ENCODE peak calls at places on chromosome 9, in seven cellular contexts. W is K562; F is uterus; Y is ovary; A is CD8-positive, alpha-beta T cell; Q is pancreas; C is stomach. B is an unnamed sample.

GRCh38 chr9:4292781-4293180 is 7.1 kb downstream of the GLIS3 start:
- DNase-seq in W (no peak), F (no peak), Y (no peak), A (no peak), Q (no peak), C (no peak), B (no peak)

GRCh38 chr9:19116391-19116790 is 10.9 kb downstream of the PLIN2 start:
- DNase-seq in W (no peak), F (peak; percentile 36), Y (no peak), A (no peak), Q (no peak), C (no peak), B (no peak)

GRCh38 chr9:94870793-94871558 is 144.5 kb downstream of the AOPEP start:
- DNase-seq in W (no peak), F (peak; percentile 47), Y (no peak), A (peak; percentile 28), Q (no peak), C (no peak), B (peak; percentile 12)

GRCh38 chr9:71796368-71796767 is 28.1 kb upstream of the CEMIP2 start:
- DNase-seq in W (no peak), F (no peak), Y (no peak), A (no peak), Q (no peak), C (no peak), B (no peak)

GRCh38 chr9:18543406-18543965 is 69.5 kb downstream of the ADAMTSL1 start:
- DNase-seq in W (no peak), F (peak; percentile 67), Y (no peak), A (no peak), Q (no peak), C (no peak), B (no peak)

GRCh38 chr9:129500863-129501770 is 119.8 kb downstream of the C9orf50 start:
- DNase-seq in W (no peak), F (no peak), Y (no peak), A (no peak), Q (no peak), C (no peak), B (no peak)

GRCh38 chr9:109875495-109875894 is 95.5 kb downstream of the PALM2AKAP2 start:
- DNase-seq in W (no peak), F (no peak), Y (no peak), A (no peak), Q (no peak), C (no peak), B (no peak)

GRCh38 chr9:113808391-113809191 is 67.5 kb upstream of the ZNF618 start:
- DNase-seq in W (no peak), F (peak; percentile 63), Y (peak; percentile 50), A (no peak), Q (no peak), C (no peak), B (no peak)

GRCh38 chr9:33620738-33621439 is 96.8 kb downstream of the ANKRD18B start:
- DNase-seq in W (no peak), F (no peak), Y (no peak), A (no peak), Q (no peak), C (no peak), B (no peak)

GRCh38 chr9:133841167-133841812 is 103.1 kb upstream of the SARDH start:
- DNase-seq in W (no peak), F (no peak), Y (no peak), A (no peak), Q (no peak), C (no peak), B (no peak)

GRCh38 chr9:132774886-132775285 is 103.2 kb downstream of the AK8 start:
- DNase-seq in W (no peak), F (no peak), Y (no peak), A (no peak), Q (no peak), C (no peak), B (no peak)

GRCh38 chr9:114696814-114697544 is 15.0 kb upstream of the TEX48 start:
- DNase-seq in W (no peak), F (no peak), Y (no peak), A (no peak), Q (no peak), C (no peak), B (no peak)

GRCh38 chr9:109974143-109974917 is 194.3 kb downstream of the PALM2AKAP2 start:
- DNase-seq in W (no peak), F (no peak), Y (no peak), A (no peak), Q (no peak), C (peak; percentile 27), B (no peak)

GRCh38 chr9:116501871-116502270 is 185.2 kb upstream of the TRIM32 start:
- DNase-seq in W (no peak), F (no peak), Y (no peak), A (no peak), Q (no peak), C (no peak), B (no peak)

GRCh38 chr9:120715331-120715924 is 1.2 kb upstream of the MEGF9 start:
- DNase-seq in W (no peak), F (peak; percentile 58), Y (peak; percentile 75), A (no peak), Q (no peak), C (no peak), B (no peak)

GRCh38 chr9:23801523-23801922 is 24.5 kb downstream of the ELAVL2 start:
- DNase-seq in W (no peak), F (no peak), Y (no peak), A (no peak), Q (no peak), C (no peak), B (no peak)

GRCh38 chr9:23379842-23380241 is 446.2 kb downstream of the ELAVL2 start:
- DNase-seq in W (no peak), F (no peak), Y (no peak), A (no peak), Q (no peak), C (no peak), B (no peak)

GRCh38 chr9:15834541-15834940 is 281.7 kb downstream of the CCDC171 start:
- DNase-seq in W (no peak), F (no peak), Y (no peak), A (no peak), Q (no peak), C (peak; percentile 41), B (no peak)

GRCh38 chr9:81318571-81318970 is 370.8 kb downstream of the TLE1 start:
- DNase-seq in W (no peak), F (no peak), Y (no peak), A (no peak), Q (no peak), C (no peak), B (no peak)

GRCh38 chr9:3992924-3993323 is 306.9 kb downstream of the GLIS3 start:
- DNase-seq in W (no peak), F (no peak), Y (no peak), A (no peak), Q (no peak), C (no peak), B (no peak)

GRCh38 chr9:107212613-107213012 is 70.5 kb upstream of the RAD23B start:
- DNase-seq in W (no peak), F (no peak), Y (no peak), A (no peak), Q (no peak), C (no peak), B (no peak)

GRCh38 chr9:113614843-113615648 is 151.5 kb downstream of the RGS3 start:
- DNase-seq in W (no peak), F (peak; percentile 44), Y (peak; percentile 81), A (no peak), Q (no peak), C (no peak), B (no peak)

GRCh38 chr9:72912476-72913381 is 40.1 kb downstream of the ALDH1A1 start:
- DNase-seq in W (no peak), F (no peak), Y (no peak), A (no peak), Q (no peak), C (no peak), B (no peak)
- H3K9me3 ChIP-seq in W (no peaks in the 10 kb centered on the region), F (no peaks in the 10 kb centered on the region), Y (no peaks in the 10 kb centered on the region), A (no peaks in the 10 kb centered on the region), Q (no peaks in the 10 kb centered on the region), C (no peaks in the 10 kb centered on the region), B (no peaks in the 10 kb centered on the region)

DNA sequence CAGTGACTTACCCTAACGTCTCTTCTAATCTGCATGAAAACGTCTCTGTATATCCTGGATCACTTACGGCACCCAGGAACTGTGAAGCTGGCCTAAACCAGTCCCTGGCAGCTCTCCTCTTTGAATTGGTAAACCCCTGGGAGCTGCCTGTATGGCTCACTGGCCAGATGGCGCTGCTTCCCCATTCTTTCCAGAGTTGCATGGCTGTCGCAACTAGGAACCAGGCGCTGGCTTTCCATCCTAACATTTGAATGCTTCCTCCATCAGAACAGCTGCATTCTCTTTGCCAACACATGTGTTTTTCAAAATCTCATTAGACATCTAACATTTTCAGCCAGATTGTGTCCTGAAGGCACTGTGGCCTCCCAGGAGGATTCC is 8.0 kb upstream of the PCA3 start:
- DNase-seq in W (no peak), F (no peak), Y (no peak), A (no peak), Q (no peak), C (no peak), B (peak; percentile 22)
- TF ChIP-seq CTCF in W (no peak), F (no peak), Y (no peak), A (no peak), Q (no peak), C (no peak), B (no peak)

DNA sequence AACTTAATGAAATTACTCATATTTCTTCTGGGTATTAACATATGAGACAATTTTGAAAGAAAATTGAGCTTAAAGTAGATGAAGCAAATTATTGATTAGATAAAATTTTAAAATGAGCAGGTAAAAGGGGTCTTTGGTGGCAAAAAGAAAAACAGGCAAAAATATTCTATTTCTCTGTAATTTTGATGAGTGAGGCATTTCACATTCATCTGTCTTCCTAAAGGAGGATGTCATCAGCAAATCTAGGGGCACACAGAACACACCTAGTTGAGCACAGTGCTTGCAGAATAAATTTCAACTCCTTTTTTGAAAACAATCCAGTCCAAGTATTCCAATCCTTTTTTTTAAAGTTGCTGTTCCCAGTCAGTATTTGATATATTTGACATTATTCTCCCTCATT is 16.2 kb downstream of the ZNF189 start:
- DNase-seq in W (no peak), F (no peak), Y (no peak), A (no peak), Q (no peak), C (no peak), B (no peak)
- H3K9me3 ChIP-seq in W (peaks cover 6% of the 10 kb centered on the region), F (peaks cover 7% of the 10 kb centered on the region), Y (peaks cover 24% of the 10 kb centered on the region), A (peaks cover 24% of the 10 kb centered on the region), Q (no peaks in the 10 kb centered on the region), C (peaks cover 9% of the 10 kb centered on the region), B (peaks cover 31% of the 10 kb centered on the region)

GRCh38 chr9:21477466-21477865 is 4.6 kb downstream of the IFNE start:
- DNase-seq in W (no peak), F (no peak), Y (no peak), A (no peak), Q (no peak), C (no peak), B (no peak)

GRCh38 chr9:21479152-21479702 is 2.9 kb downstream of the IFNE start:
- DNase-seq in W (no peak), F (no peak), Y (no peak), A (no peak), Q (no peak), C (no peak), B (no peak)

GRCh38 chr9:21470126-21470525 is 12.0 kb downstream of the IFNE start:
- DNase-seq in W (no peak), F (no peak), Y (no peak), A (no peak), Q (no peak), C (no peak), B (no peak)

DNA sequence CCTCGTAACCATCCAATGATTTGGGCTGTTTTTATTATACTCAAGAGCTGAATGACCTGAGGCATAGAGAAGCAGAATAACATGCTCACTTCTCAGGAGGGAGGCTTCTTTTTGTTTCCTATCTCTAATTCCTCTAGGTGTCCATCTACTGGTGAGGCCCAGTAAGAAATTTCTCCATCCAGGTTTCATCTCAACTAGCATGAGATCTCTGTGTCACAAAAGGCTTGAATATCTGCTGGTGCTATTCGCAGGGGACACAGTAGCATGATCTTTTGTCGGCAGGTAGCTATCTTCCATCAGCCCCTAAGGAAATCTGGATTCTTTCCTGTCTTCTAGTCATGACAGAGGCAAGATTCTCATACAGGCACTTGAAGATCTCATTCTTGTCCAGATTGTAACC is 8.9 kb downstream of the IFNE start:
- DNase-seq in W (no peak), F (no peak), Y (no peak), A (no peak), Q (no peak), C (no peak), B (no peak)
- TF ChIP-seq CTCF in W (no peak), F (no peak), Y (no peak), A (no peak), Q (no peak), C (no peak), B (no peak)

B was measured in Caco-2.